ENCODE peak calls at places on chromosomes 5 and 9, in five cellular contexts. Q is AG09309, A is dorsolateral prefrontal cortex, N is tibial nerve, J is astrocyte of the spinal cord. T is an unnamed sample.

GRCh38 chr9:123742009-123742767 is 187.7 kb downstream of the DENND1A start:
- DNase-seq in A (no peak), Q (no peak), N (peak; percentile 37), J (peak; percentile 72), T (peak; percentile 73)

GRCh38 chr5:82365744-82366228 is 87.6 kb upstream of the RPS23 start:
- DNase-seq in J (peak; percentile 56), A (no peak), Q (no peak), N (no peak), T (peak; percentile 70)

GRCh38 chr9:34522091-34522887 is 501 bp downstream of the ENHO start:
- DNase-seq in A (no peak), N (no peak), J (no peak), Q (no peak), T (no peak)

GRCh38 chr5:149381986-149382338 is 2.9 kb upstream of the IL17B start:
- DNase-seq in Q (no peak), J (peak; percentile 58), A (no peak), N (peak; percentile 82), T (peak; percentile 81)

GRCh38 chr9:131419029-131419614 is 25.2 kb downstream of the PRRC2B start:
- DNase-seq in J (no peak), A (no peak), N (no peak), Q (no peak), T (no peak)

GRCh38 chr9:15293727-15294405 is 13.2 kb downstream of the TTC39B start:
- DNase-seq in N (no peak), A (no peak), J (no peak), Q (no peak), T (no peak)

GRCh38 chr9:6997330-6997729 is 239.6 kb downstream of the KDM4C start:
- DNase-seq in Q (peak; percentile 10), N (no peak), J (no peak), A (no peak), T (no peak)

GRCh38 chr5:176629853-176630680 is at the start of the genes EIF4E1B and SNCB:
- DNase-seq in J (peak; percentile 17), N (no peak), Q (no peak), A (no peak), T (peak; percentile 38)

GRCh38 chr9:105055922-105056321 is 128.0 kb upstream of the ABCA1 start:
- DNase-seq in Q (no peak), A (no peak), N (no peak), J (peak; percentile 62), T (peak; percentile 68)

GRCh38 chr9:6024035-6024554 is 8.7 kb upstream of the RANBP6 start:
- DNase-seq in N (no peak), J (no peak), Q (no peak), A (no peak), T (no peak)

GRCh38 chr9:6771722-6772121 is 13.9 kb downstream of the KDM4C start:
- DNase-seq in Q (no peak), J (no peak), N (no peak), A (no peak), T (no peak)

GRCh38 chr5:126054593-126055347 is 368.4 kb upstream of the GRAMD2B start:
- DNase-seq in J (no peak), A (no peak), Q (no peak), N (no peak), T (no peak)

GRCh38 chr5:154276236-154276792 is 85.8 kb downstream of the GALNT10 start:
- DNase-seq in A (no peak), N (no peak), J (no peak), Q (no peak), T (no peak)

GRCh38 chr5:110377411-110378392 is 348.8 kb downstream of the TMEM232 start:
- DNase-seq in J (peak; percentile 70), N (no peak), A (no peak), Q (no peak), T (no peak)

GRCh38 chr9:81103597-81104471 is 585.5 kb downstream of the TLE1 start:
- DNase-seq in N (no peak), J (peak; percentile 19), Q (no peak), A (no peak), T (no peak)

GRCh38 chr5:137310051-137310730 is 188.9 kb downstream of the SPOCK1 start:
- DNase-seq in A (no peak), Q (peak; percentile 88), N (no peak), J (peak; percentile 87), T (peak; percentile 95)

GRCh38 chr9:10052181-10052580 is 560.6 kb downstream of the PTPRD start:
- DNase-seq in Q (no peak), J (no peak), N (no peak), A (no peak), T (no peak)

GRCh38 chr5:14405267-14405666 is 176.3 kb upstream of the OTULINL start:
- DNase-seq in N (no peak), Q (no peak), A (no peak), J (no peak), T (no peak)

GRCh38 chr5:95930141-95930540 is 31.5 kb downstream of the ELL2 start:
- DNase-seq in N (no peak), A (no peak), J (no peak), Q (no peak), T (no peak)

GRCh38 chr5:168793844-168794837 is 215.0 kb upstream of the PANK3 start:
- DNase-seq in Q (peak; percentile 21), A (no peak), J (peak; percentile 41), N (no peak), T (peak; percentile 70)

GRCh38 chr9:37839491-37840461 is 39.2 kb downstream of the DCAF10 start:
- DNase-seq in J (no peak), A (no peak), Q (no peak), N (no peak), T (peak; percentile 72)

GRCh38 chr5:146878471-146879172 is at the start of gene PPP2R2B:
- DNase-seq in Q (no peak), J (peak; percentile 51), N (no peak), A (peak; percentile 74), T (peak; percentile 17)

GRCh38 chr9:120892748-120893584 is 16.0 kb upstream of the PHF19 start:
- DNase-seq in N (no peak), Q (peak; percentile 49), J (peak; percentile 88), A (no peak), T (peak; percentile 80)

GRCh38 chr9:5435912-5436311 is 1.8 kb downstream of the PLGRKT start:
- DNase-seq in N (no peak), A (no peak), Q (no peak), J (no peak), T (no peak)

GRCh38 chr5:61333351-61334223 is 1.5 kb downstream of the ZSWIM6 start:
- DNase-seq in A (no peak), N (no peak), J (peak; percentile 49), Q (no peak), T (peak; percentile 35)

GRCh38 chr5:95644351-95645042 is 2.1 kb upstream of the RFESD start:
- DNase-seq in J (peak; percentile 73), Q (no peak), N (peak; percentile 70), A (no peak), T (peak; percentile 76)

GRCh38 chr5:139141410-139141809 is 56.8 kb downstream of the SIL1 start:
- DNase-seq in A (no peak), N (no peak), Q (no peak), J (no peak), T (peak; percentile 18)

GRCh38 chr9:16626577-16627130 is 243.8 kb downstream of the BNC2 start:
- DNase-seq in Q (no peak), J (peak; percentile 90), N (no peak), A (no peak), T (peak; percentile 83)

GRCh38 chr9:16625106-16625505 is 245.4 kb downstream of the BNC2 start:
- DNase-seq in J (no peak), N (no peak), Q (no peak), A (no peak), T (no peak)

GRCh38 chr9:16628421-16628820 is 242.0 kb downstream of the BNC2 start:
- DNase-seq in J (no peak), Q (no peak), N (no peak), A (no peak), T (peak; percentile 51)

GRCh38 chr9:16625831-16626230 is 244.6 kb downstream of the BNC2 start:
- DNase-seq in J (peak; percentile 71), A (no peak), Q (no peak), N (no peak), T (peak; percentile 57)

DNA sequence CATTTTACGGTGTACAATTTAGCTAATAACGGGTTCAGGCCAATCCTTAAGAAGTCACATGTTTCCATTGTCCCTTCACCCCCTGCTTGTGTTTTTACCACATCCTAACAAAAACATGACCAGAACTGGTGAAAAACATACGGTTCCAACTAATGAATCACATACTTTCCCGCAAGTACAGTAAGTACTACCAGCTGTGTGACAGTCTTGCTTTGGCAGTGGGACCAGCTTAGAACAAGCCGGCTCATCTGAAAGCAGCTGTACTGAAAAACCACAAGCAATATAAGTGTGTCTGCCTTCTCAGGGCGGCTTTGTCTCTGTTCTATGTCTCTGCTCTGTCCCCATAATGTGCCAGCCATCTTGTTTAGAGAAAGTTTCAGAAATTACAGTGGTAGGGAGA is 242.5 kb downstream of the BNC2 start:
- DNase-seq in N (peak; percentile 52), Q (peak; percentile 94), A (no peak), J (peak; percentile 97), T (peak; percentile 92)
- H3K4me3 ChIP-seq in N (no peak overlapping the region), Q (no peak overlapping the region), A (no peak overlapping the region), J (no peak overlapping the region), T (peak overlapping the region; percentile 12)

GRCh38 chr5:161535762-161536161 is 10.8 kb downstream of the GABRB2 start:
- DNase-seq in N (no peak), J (no peak), Q (no peak), A (no peak), T (no peak)
- TF ChIP-seq CTCF in N (no peak), J (no peak), Q (no peak), A (no peak), T (no peak)

DNA sequence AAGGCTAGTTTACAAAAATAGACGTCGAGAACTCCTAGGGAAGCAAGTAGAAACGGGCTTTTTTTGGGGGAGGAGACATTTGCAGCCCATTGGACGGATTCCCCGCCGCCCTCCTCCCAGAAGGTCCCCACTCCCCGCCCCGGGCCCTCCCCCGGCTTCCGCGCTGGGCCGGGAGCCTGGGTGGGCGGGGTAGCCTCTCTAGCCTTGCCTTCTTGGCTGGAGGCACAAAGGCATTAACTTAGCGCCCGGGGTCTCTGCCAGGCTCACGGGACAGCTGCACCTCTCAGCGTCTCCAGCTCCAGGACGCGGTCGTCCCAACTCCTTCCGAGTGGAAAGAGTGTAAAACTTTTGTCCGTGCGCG is at the start of gene DMRTA1:
- DNase-seq in N (peak; percentile 59), J (peak; percentile 85), A (peak; percentile 47), Q (no peak), T (peak; percentile 59)
- H3K4me3 ChIP-seq in N (peak within 1 kb of the TSS; percentile 61), J (peak within 1 kb of the TSS; percentile 68), A (peak within 1 kb of the TSS; percentile 58), Q (peak within 1 kb of the TSS; percentile 39), T (peak within 1 kb of the TSS; percentile 58)

GRCh38 chr5:41637869-41638268 is 127.5 kb upstream of the PLCXD3 start:
- DNase-seq in J (no peak), A (no peak), Q (no peak), N (no peak), T (no peak)
- TF ChIP-seq CTCF in J (peak; percentile 46), A (no peak), Q (peak; percentile 39), N (no peak), T (peak; percentile 12)

DNA sequence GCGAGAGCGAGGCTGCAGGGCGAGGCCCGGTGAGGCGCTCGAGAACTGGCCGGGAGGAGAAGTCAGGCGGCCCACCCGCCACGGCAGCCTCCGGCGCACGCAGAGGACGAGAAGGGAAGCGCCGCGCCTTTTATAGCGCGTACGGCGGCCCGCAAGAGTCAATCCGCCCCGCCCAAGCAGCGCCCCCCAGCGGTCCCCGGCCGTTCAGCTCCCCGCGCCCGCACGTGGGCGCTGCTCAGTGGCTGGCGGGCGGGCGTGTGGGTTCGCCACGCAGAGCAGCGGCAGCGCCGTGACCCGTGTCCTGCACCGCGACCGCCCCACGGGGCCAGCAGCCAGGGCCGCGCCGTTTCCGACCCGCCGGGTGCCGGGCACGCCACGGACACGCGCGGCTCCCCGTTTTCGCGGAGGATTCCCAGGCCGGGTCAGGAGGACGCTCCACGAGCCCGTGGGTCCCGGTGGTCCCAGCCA is 14.6 kb downstream of the LCN10 start:
- DNase-seq in N (peak; percentile 86), A (peak; percentile 80), J (peak; percentile 90), Q (peak; percentile 52), T (peak; percentile 92)
- H3K4me3 ChIP-seq in N (peak overlapping the region; percentile 67), A (peak overlapping the region; percentile 86), J (peak overlapping the region; percentile 76), Q (peak overlapping the region; percentile 89), T (peak overlapping the region; percentile 98)